ENCODE peak calls at places on chromosome 7, in nine cellular contexts. R is AG09309, B is PC-3, Q is HS-5, F is Peyer's patch, L is HuH-7.5, N is NCI-H1105 treated with DMSO at 0.1 percent for 48 hours, H is H7, A is amygdala. K is an unnamed sample.

GRCh38 chr7:105651798-105652197 is 70.5 kb upstream of the EFCAB10 start:
- DNase-seq in R (no peak), A (no peak), F (no peak), Q (no peak), H (no peak), B (no peak), L (no peak), N (no peak), K (no peak)

GRCh38 chr7:44063894-44064651 is 1.3 kb downstream of the PGAM2 start:
- DNase-seq in L (no peak), Q (no peak), N (no peak), R (no peak), A (no peak), B (no peak), H (peak), F (no peak), K (no peak)

GRCh38 chr7:87505557-87506242 is 30.2 kb upstream of the ABCB4 start:
- DNase-seq in N (no peak), F (no peak), R (no peak), Q (no peak), B (no peak), L (no peak), A (no peak), H (no peak), K (no peak)

GRCh38 chr7:2734761-2735571 is 47.0 kb downstream of the AMZ1 start:
- DNase-seq in H (peak), A (no peak), F (peak), B (no peak), N (no peak), L (no peak), Q (no peak), R (no peak), K (no peak)

GRCh38 chr7:26584964-26585650 is 279.3 kb downstream of the SKAP2 start:
- DNase-seq in Q (no peak), F (no peak), L (no peak), B (peak), N (no peak), H (no peak), R (no peak), A (no peak), K (no peak)

GRCh38 chr7:79504607-79505389 is 51.3 kb upstream of the MAGI2 start:
- DNase-seq in N (no peak), A (no peak), H (no peak), L (no peak), Q (no peak), F (no peak), R (no peak), B (peak), K (no peak)

GRCh38 chr7:156397249-156397648 is 243.3 kb upstream of the RNF32 start:
- DNase-seq in H (no peak), B (no peak), R (no peak), A (no peak), F (no peak), Q (no peak), L (no peak), N (no peak), K (no peak)

GRCh38 chr7:37109016-37109415 is 339.6 kb downstream of the ELMO1 start:
- DNase-seq in B (no peak), N (no peak), H (no peak), Q (no peak), L (no peak), F (no peak), A (no peak), R (no peak), K (no peak)

GRCh38 chr7:30837581-30837980 is 66.4 kb downstream of the MINDY4 start:
- DNase-seq in B (no peak), N (no peak), R (no peak), A (no peak), H (no peak), F (no peak), Q (no peak), L (no peak), K (no peak)

GRCh38 chr7:75906991-75907667 is 7.8 kb upstream of the POR start:
- DNase-seq in F (no peak), A (no peak), H (no peak), L (no peak), N (no peak), R (no peak), Q (no peak), B (no peak), K (no peak)

GRCh38 chr7:33998487-33998886 is 93.1 kb downstream of the BMPER start:
- DNase-seq in R (no peak), N (no peak), B (no peak), H (no peak), A (no peak), Q (no peak), F (no peak), L (no peak), K (no peak)

GRCh38 chr7:24783731-24784130 is 26.5 kb upstream of the GSDME start:
- DNase-seq in Q (no peak), L (no peak), R (no peak), B (peak), F (no peak), A (no peak), N (no peak), H (no peak), K (no peak)

GRCh38 chr7:42426163-42426562 is 189.2 kb upstream of the GLI3 start:
- DNase-seq in N (no peak), Q (peak), L (no peak), F (no peak), A (no peak), H (no peak), B (peak), R (no peak), K (no peak)

GRCh38 chr7:156198277-156198676 is 386.0 kb upstream of the SHH start:
- DNase-seq in A (no peak), R (no peak), L (no peak), Q (no peak), N (no peak), F (no peak), H (no peak), B (peak), K (no peak)

GRCh38 chr7:143362126-143362961 is at the start of gene FAM131B:
- DNase-seq in A (peak), H (peak), N (peak), F (no peak), Q (no peak), L (peak), B (no peak), R (no peak), K (no peak)

GRCh38 chr7:107758667-107759066 is 14.7 kb downstream of the CBLL1 start:
- DNase-seq in H (no peak), B (no peak), A (no peak), R (no peak), L (no peak), F (no peak), N (no peak), Q (no peak), K (no peak)

GRCh38 chr7:151559557-151560183 is 40.0 kb upstream of the RHEB start:
- DNase-seq in A (no peak), L (no peak), B (no peak), N (no peak), R (no peak), F (no peak), H (no peak), Q (no peak), K (no peak)

GRCh38 chr7:92253251-92253650 is 7.5 kb downstream of the ANKIB1 start:
- DNase-seq in F (no peak), Q (no peak), H (no peak), R (no peak), N (no peak), L (no peak), B (no peak), A (peak), K (no peak)

GRCh38 chr7:94054130-94054529 is 50.0 kb upstream of the BET1 start:
- DNase-seq in H (no peak), R (no peak), L (no peak), F (no peak), B (no peak), Q (no peak), N (no peak), A (no peak), K (no peak)

GRCh38 chr7:81632418-81632817 is 137.4 kb downstream of the HGF start:
- DNase-seq in H (no peak), Q (no peak), R (no peak), A (no peak), B (peak), F (no peak), N (no peak), L (no peak), K (no peak)

GRCh38 chr7:95491634-95492314 is 6.0 kb downstream of the ASB4 start:
- DNase-seq in H (peak), B (peak), A (no peak), R (no peak), Q (no peak), F (no peak), L (peak), N (peak), K (no peak)

GRCh38 chr7:82455295-82455694 is 11.7 kb upstream of the CACNA2D1 start:
- DNase-seq in R (no peak), B (no peak), F (no peak), Q (no peak), H (no peak), A (no peak), N (no peak), L (no peak), K (no peak)

GRCh38 chr7:109094-109493 is 83.3 kb upstream of the FAM20C start:
- DNase-seq in A (no peak), H (no peak), R (no peak), N (no peak), Q (no peak), F (no peak), B (no peak), L (no peak), K (no peak)

GRCh38 chr7:22723171-22723601 is 3.8 kb upstream of the IL6 start:
- DNase-seq in L (no peak), B (peak), R (no peak), Q (no peak), F (no peak), A (peak), H (no peak), N (no peak), K (no peak)

GRCh38 chr7:157824819-157825121 is 488.0 kb downstream of the DNAJB6 start:
- DNase-seq in H (no peak), F (no peak), L (no peak), Q (no peak), R (no peak), N (no peak), B (no peak), A (no peak), K (no peak)

GRCh38 chr7:94849636-94850208 is 57.7 kb upstream of the PPP1R9A start:
- DNase-seq in H (no peak), A (no peak), R (no peak), B (no peak), N (no peak), Q (no peak), F (no peak), L (no peak), K (no peak)

GRCh38 chr7:2527505-2528464 is 8.2 kb downstream of the LFNG start:
- DNase-seq in N (no peak), F (no peak), L (peak), R (no peak), A (no peak), H (no peak), B (peak), Q (peak), K (no peak)

GRCh38 chr7:1719913-1720312 is 49.8 kb downstream of the ELFN1 start:
- DNase-seq in Q (no peak), H (no peak), N (no peak), F (no peak), B (no peak), R (no peak), A (no peak), L (no peak), K (no peak)

GRCh38 chr7:25614415-25614814 is 386.1 kb upstream of the NPVF start:
- DNase-seq in R (no peak), L (no peak), Q (no peak), B (no peak), H (no peak), A (no peak), N (no peak), F (no peak), K (no peak)

GRCh38 chr7:11548532-11548931 is 283.5 kb downstream of the THSD7A start:
- DNase-seq in R (no peak), L (no peak), N (no peak), Q (peak), A (no peak), B (peak), F (no peak), H (no peak), K (no peak)